ENCODE peak calls at places on chromosomes 4 and X, in eight cellular contexts. One of them, this sample, is unnamed. For H3K9me3, the result is how much of the 10 kb centered on the place peaks cover.

GRCh38 chr4:4859010-4859798 is at the start of gene MSX1:
- DNase-seq in SK-N-SH: peak
- DNase-seq in trophoblast cell: no peak
- DNase-seq in transverse colon: peak
- DNase-seq in lower lobe of right lung: peak
- DNase-seq in aorta: peak
- DNase-seq in psoas muscle: peak
- DNase-seq in fibroblast of lung: peak
- DNase-seq in this sample: peak

GRCh38 chr4:81620442-81620841 is 148.7 kb upstream of the RASGEF1B start:
- DNase-seq in lower lobe of right lung: no peak
- DNase-seq in trophoblast cell: no peak
- DNase-seq in transverse colon: no peak
- DNase-seq in SK-N-SH: no peak
- DNase-seq in aorta: no peak
- DNase-seq in fibroblast of lung: no peak
- DNase-seq in psoas muscle: no peak
- DNase-seq in this sample: no peak

GRCh38 chr4:159341486-159341885 is 238.6 kb downstream of the RAPGEF2 start:
- DNase-seq in lower lobe of right lung: no peak
- DNase-seq in transverse colon: no peak
- DNase-seq in fibroblast of lung: peak
- DNase-seq in SK-N-SH: no peak
- DNase-seq in trophoblast cell: no peak
- DNase-seq in psoas muscle: no peak
- DNase-seq in aorta: no peak
- DNase-seq in this sample: no peak

GRCh38 chrX:120302434-120302833 is 8.8 kb downstream of the TMEM255A start:
- DNase-seq in lower lobe of right lung: peak
- DNase-seq in psoas muscle: no peak
- DNase-seq in SK-N-SH: no peak
- DNase-seq in transverse colon: peak
- DNase-seq in trophoblast cell: no peak
- DNase-seq in fibroblast of lung: no peak
- DNase-seq in aorta: peak
- DNase-seq in this sample: no peak

GRCh38 chr4:113106076-113106475 is 56.6 kb downstream of the ANK2 start:
- DNase-seq in psoas muscle: no peak
- DNase-seq in lower lobe of right lung: no peak
- DNase-seq in aorta: no peak
- DNase-seq in SK-N-SH: peak
- DNase-seq in transverse colon: no peak
- DNase-seq in trophoblast cell: no peak
- DNase-seq in fibroblast of lung: peak
- DNase-seq in this sample: no peak

GRCh38 chr4:162475221-162475620 is 311.4 kb upstream of the FSTL5 start:
- DNase-seq in psoas muscle: no peak
- DNase-seq in fibroblast of lung: no peak
- DNase-seq in SK-N-SH: no peak
- DNase-seq in aorta: no peak
- DNase-seq in lower lobe of right lung: no peak
- DNase-seq in trophoblast cell: no peak
- DNase-seq in transverse colon: no peak
- DNase-seq in this sample: no peak

GRCh38 chr4:18480928-18481327 is 459.4 kb upstream of the LCORL start:
- DNase-seq in lower lobe of right lung: no peak
- DNase-seq in transverse colon: no peak
- DNase-seq in fibroblast of lung: no peak
- DNase-seq in psoas muscle: no peak
- DNase-seq in aorta: no peak
- DNase-seq in SK-N-SH: no peak
- DNase-seq in trophoblast cell: no peak
- DNase-seq in this sample: no peak

GRCh38 chrX:78514852-78515251 is 144.3 kb downstream of the RTL3 start:
- DNase-seq in transverse colon: no peak
- DNase-seq in aorta: no peak
- DNase-seq in fibroblast of lung: no peak
- DNase-seq in lower lobe of right lung: no peak
- DNase-seq in SK-N-SH: no peak
- DNase-seq in trophoblast cell: no peak
- DNase-seq in psoas muscle: no peak
- DNase-seq in this sample: no peak

GRCh38 chr4:180751009-180751408 is 1492.2 kb upstream of the TENM3 start:
- DNase-seq in psoas muscle: no peak
- DNase-seq in trophoblast cell: no peak
- DNase-seq in fibroblast of lung: peak
- DNase-seq in transverse colon: no peak
- DNase-seq in aorta: no peak
- DNase-seq in SK-N-SH: no peak
- DNase-seq in lower lobe of right lung: no peak
- DNase-seq in this sample: no peak

GRCh38 chrX:156000361-156000926 is 2.9 kb downstream of the IL9R start:
- DNase-seq in SK-N-SH: no peak
- DNase-seq in transverse colon: no peak
- DNase-seq in psoas muscle: no peak
- DNase-seq in trophoblast cell: no peak
- DNase-seq in fibroblast of lung: no peak
- DNase-seq in aorta: no peak
- DNase-seq in lower lobe of right lung: no peak
- DNase-seq in this sample: no peak

GRCh38 chrX:155995476-155995875 is 2.0 kb upstream of the IL9R start:
- DNase-seq in psoas muscle: no peak
- DNase-seq in lower lobe of right lung: no peak
- DNase-seq in aorta: no peak
- DNase-seq in fibroblast of lung: no peak
- DNase-seq in SK-N-SH: no peak
- DNase-seq in transverse colon: no peak
- DNase-seq in trophoblast cell: no peak
- DNase-seq in this sample: no peak

GRCh38 chrX:155998116-155998515 is 620 bp downstream of the IL9R start:
- DNase-seq in trophoblast cell: no peak
- DNase-seq in fibroblast of lung: no peak
- DNase-seq in psoas muscle: no peak
- DNase-seq in SK-N-SH: no peak
- DNase-seq in transverse colon: no peak
- DNase-seq in lower lobe of right lung: no peak
- DNase-seq in aorta: no peak
- DNase-seq in this sample: no peak

GRCh38 chrX:155998761-155999510 is 1.4 kb downstream of the IL9R start:
- DNase-seq in psoas muscle: no peak
- DNase-seq in fibroblast of lung: no peak
- DNase-seq in SK-N-SH: no peak
- DNase-seq in trophoblast cell: no peak
- DNase-seq in transverse colon: no peak
- DNase-seq in lower lobe of right lung: no peak
- DNase-seq in aorta: no peak
- DNase-seq in this sample: no peak

GRCh38 chrX:155997436-155997835 is at the start of gene IL9R:
- DNase-seq in transverse colon: no peak
- DNase-seq in trophoblast cell: no peak
- DNase-seq in psoas muscle: no peak
- DNase-seq in fibroblast of lung: no peak
- DNase-seq in aorta: no peak
- DNase-seq in SK-N-SH: no peak
- DNase-seq in lower lobe of right lung: no peak
- DNase-seq in this sample: no peak
- H3K9me3 ChIP-seq in transverse colon: under half
- H3K9me3 ChIP-seq in trophoblast cell: under half
- H3K9me3 ChIP-seq in psoas muscle: under half
- H3K9me3 ChIP-seq in fibroblast of lung: under half
- H3K9me3 ChIP-seq in aorta: under half
- H3K9me3 ChIP-seq in SK-N-SH: under half
- H3K9me3 ChIP-seq in lower lobe of right lung: under half
- H3K9me3 ChIP-seq in this sample: under half

DNA sequence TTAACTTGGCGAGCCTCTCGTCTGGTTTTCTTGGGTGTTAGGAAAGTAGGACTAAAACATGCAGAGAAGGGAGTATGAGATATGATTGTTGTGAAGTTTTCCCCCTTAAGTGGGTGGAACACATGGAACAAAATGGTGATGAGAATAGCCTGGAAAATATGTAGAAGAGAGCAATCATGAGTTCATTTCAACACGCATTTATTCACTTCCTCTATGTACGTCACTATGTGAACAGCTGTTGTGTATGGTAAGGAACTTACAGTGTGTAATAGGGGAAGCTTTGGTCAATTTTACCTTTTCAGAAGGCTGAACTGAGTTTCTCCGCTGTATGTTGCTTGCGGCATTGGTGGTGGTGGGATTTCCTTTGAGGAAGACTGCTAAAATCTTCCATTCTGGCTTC is 39.4 kb downstream of the POLA1 start:
- DNase-seq in lower lobe of right lung: no peak
- DNase-seq in psoas muscle: no peak
- DNase-seq in trophoblast cell: no peak
- DNase-seq in transverse colon: no peak
- DNase-seq in SK-N-SH: no peak
- DNase-seq in fibroblast of lung: no peak
- DNase-seq in aorta: no peak
- DNase-seq in this sample: no peak
- H3K9me3 ChIP-seq in lower lobe of right lung: under half
- H3K9me3 ChIP-seq in psoas muscle: under half
- H3K9me3 ChIP-seq in trophoblast cell: under half
- H3K9me3 ChIP-seq in transverse colon: under half
- H3K9me3 ChIP-seq in SK-N-SH: under half
- H3K9me3 ChIP-seq in fibroblast of lung: under half
- H3K9me3 ChIP-seq in aorta: under half
- H3K9me3 ChIP-seq in this sample: under half

DNA sequence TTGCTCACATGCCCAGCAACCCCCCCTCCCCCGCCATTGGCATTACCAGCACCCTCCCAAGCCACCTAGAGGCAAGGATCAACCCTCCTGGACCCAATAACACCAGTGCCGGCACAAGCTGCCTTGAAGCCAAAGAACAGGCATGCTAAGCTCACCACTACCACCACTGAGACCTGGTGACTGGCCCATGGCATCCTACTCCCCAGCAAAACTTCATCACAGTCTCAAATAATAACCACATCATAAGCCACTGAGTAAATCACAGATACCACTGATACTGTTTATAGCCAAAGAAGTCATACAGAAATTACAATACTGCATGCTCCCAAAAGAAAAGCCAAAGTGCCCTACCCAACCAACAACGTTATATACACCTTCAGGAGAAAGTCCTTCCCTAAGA is 73.6 kb upstream of the RPL34 start:
- DNase-seq in aorta: no peak
- DNase-seq in transverse colon: no peak
- DNase-seq in trophoblast cell: no peak
- DNase-seq in psoas muscle: no peak
- DNase-seq in fibroblast of lung: no peak
- DNase-seq in lower lobe of right lung: no peak
- DNase-seq in SK-N-SH: no peak
- DNase-seq in this sample: no peak
- H3K9me3 ChIP-seq in aorta: under half
- H3K9me3 ChIP-seq in transverse colon: under half
- H3K9me3 ChIP-seq in trophoblast cell: under half
- H3K9me3 ChIP-seq in psoas muscle: under half
- H3K9me3 ChIP-seq in fibroblast of lung: under half
- H3K9me3 ChIP-seq in lower lobe of right lung: under half
- H3K9me3 ChIP-seq in SK-N-SH: under half
- H3K9me3 ChIP-seq in this sample: under half

GRCh38 chr4:99863-100262 is 24.4 kb upstream of the ZNF718 start:
- DNase-seq in fibroblast of lung: no peak
- DNase-seq in transverse colon: no peak
- DNase-seq in aorta: no peak
- DNase-seq in lower lobe of right lung: no peak
- DNase-seq in SK-N-SH: no peak
- DNase-seq in trophoblast cell: no peak
- DNase-seq in psoas muscle: no peak
- DNase-seq in this sample: no peak

DNA sequence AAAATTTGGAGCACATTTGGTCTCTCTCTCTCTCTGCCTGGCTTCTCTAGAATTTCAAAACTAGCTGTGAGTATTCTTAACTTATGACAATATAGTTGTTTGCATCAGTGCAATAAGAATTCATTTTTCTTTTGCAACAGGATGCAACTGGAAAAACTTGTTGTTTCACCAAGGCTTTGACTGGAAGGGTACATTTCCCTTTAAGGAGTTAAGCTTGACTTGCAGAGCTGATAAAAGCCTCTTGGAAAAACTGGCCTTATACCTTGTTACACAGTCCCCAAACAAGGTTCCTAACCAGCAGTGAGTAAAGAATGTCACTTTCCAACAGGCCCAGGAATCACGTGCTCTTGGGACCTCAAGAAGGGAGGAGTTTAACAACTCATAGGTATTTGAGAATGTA is 25.9 kb upstream of the ZNF718 start:
- DNase-seq in trophoblast cell: no peak
- DNase-seq in transverse colon: no peak
- DNase-seq in psoas muscle: no peak
- DNase-seq in aorta: no peak
- DNase-seq in lower lobe of right lung: no peak
- DNase-seq in SK-N-SH: no peak
- DNase-seq in fibroblast of lung: no peak
- DNase-seq in this sample: no peak
- H3K9me3 ChIP-seq in trophoblast cell: under half
- H3K9me3 ChIP-seq in transverse colon: half or more
- H3K9me3 ChIP-seq in psoas muscle: half or more
- H3K9me3 ChIP-seq in aorta: under half
- H3K9me3 ChIP-seq in lower lobe of right lung: half or more
- H3K9me3 ChIP-seq in SK-N-SH: under half
- H3K9me3 ChIP-seq in fibroblast of lung: under half
- H3K9me3 ChIP-seq in this sample: half or more

GRCh38 chr4:152810715-152811287 is 31.0 kb downstream of the ARFIP1 start:
- DNase-seq in psoas muscle: no peak
- DNase-seq in SK-N-SH: no peak
- DNase-seq in trophoblast cell: no peak
- DNase-seq in transverse colon: no peak
- DNase-seq in lower lobe of right lung: no peak
- DNase-seq in aorta: no peak
- DNase-seq in fibroblast of lung: no peak
- DNase-seq in this sample: no peak
- H3K9me3 ChIP-seq in psoas muscle: under half
- H3K9me3 ChIP-seq in SK-N-SH: under half
- H3K9me3 ChIP-seq in trophoblast cell: under half
- H3K9me3 ChIP-seq in transverse colon: under half
- H3K9me3 ChIP-seq in lower lobe of right lung: under half
- H3K9me3 ChIP-seq in aorta: under half
- H3K9me3 ChIP-seq in fibroblast of lung: under half
- H3K9me3 ChIP-seq in this sample: under half

This sample was measured in left ventricle myocardium inferior.